ENCODE peak calls at places on chromosome 13, in nine cellular contexts. W is lower leg skin, H is astrocyte, J is uterus, R is neural progenitor cell, I is cardiac fibroblast, U is heart left ventricle, C is psoas muscle, T is lower lobe of right lung. S is an unnamed sample.

GRCh38 chr13:113545931-113546516 is 38.5 kb upstream of the TFDP1 start:
- DNase-seq in W (peak), H (no peak), J (no peak), R (no peak), I (no peak), U (no peak), C (no peak), T (peak), S (no peak)

GRCh38 chr13:81551036-81551435 is 1210.1 kb upstream of the SPRY2 start:
- DNase-seq in W (no peak), H (no peak), J (no peak), R (no peak), I (no peak), U (no peak), C (no peak), T (no peak), S (no peak)

GRCh38 chr13:23087884-23088283 is 92.9 kb upstream of the SGCG start:
- DNase-seq in W (no peak), H (no peak), J (no peak), R (peak), I (peak), U (no peak), C (no peak), T (no peak), S (peak)

GRCh38 chr13:99256709-99257108 is 1.5 kb downstream of the GPR18 start:
- DNase-seq in W (no peak), H (peak), J (no peak), R (no peak), I (peak), U (no peak), C (no peak), T (no peak), S (no peak)

GRCh38 chr13:45393941-45394570 is 24.1 kb downstream of the SLC25A30 start:
- DNase-seq in W (no peak), H (peak), J (no peak), R (peak), I (peak), U (peak), C (no peak), T (no peak), S (no peak)

GRCh38 chr13:59494560-59494970 is 669.2 kb downstream of the DIAPH3 start:
- DNase-seq in W (no peak), H (peak), J (no peak), R (no peak), I (peak), U (peak), C (no peak), T (no peak), S (no peak)

GRCh38 chr13:24215732-24216131 is 55.2 kb downstream of the SPATA13 start:
- DNase-seq in W (no peak), H (peak), J (peak), R (peak), I (peak), U (peak), C (no peak), T (no peak), S (no peak)

GRCh38 chr13:37869756-37870488 is at the start of gene TRPC4:
- DNase-seq in W (no peak), H (peak), J (peak), R (peak), I (peak), U (peak), C (peak), T (peak), S (peak)

GRCh38 chr13:105432408-105432807 is 1103.1 kb downstream of the EFNB2 start:
- DNase-seq in W (no peak), H (no peak), J (no peak), R (no peak), I (no peak), U (no peak), C (no peak), T (no peak), S (no peak)

GRCh38 chr13:51644649-51645048 is 60.4 kb downstream of the WDFY2 start:
- DNase-seq in W (no peak), H (peak), J (no peak), R (no peak), I (peak), U (no peak), C (no peak), T (no peak), S (no peak)

GRCh38 chr13:83197316-83197715 is 685.0 kb downstream of the SLITRK1 start:
- DNase-seq in W (no peak), H (no peak), J (no peak), R (no peak), I (no peak), U (no peak), C (no peak), T (no peak), S (no peak)

GRCh38 chr13:25267715-25268114 is 19.6 kb downstream of the MTMR6 start:
- DNase-seq in W (no peak), H (no peak), J (no peak), R (no peak), I (peak), U (no peak), C (no peak), T (no peak), S (no peak)

GRCh38 chr13:48412100-48412556 is 785 bp downstream of the LPAR6 start:
- DNase-seq in W (no peak), H (no peak), J (no peak), R (no peak), I (no peak), U (no peak), C (no peak), T (no peak), S (no peak)

GRCh38 chr13:84649853-84650252 is 767.6 kb upstream of the SLITRK1 start:
- DNase-seq in W (no peak), H (no peak), J (no peak), R (no peak), I (peak), U (peak), C (no peak), T (no peak), S (no peak)

GRCh38 chr13:44758595-44759221 is 182.6 kb upstream of the TSC22D1 start:
- DNase-seq in W (no peak), H (peak), J (no peak), R (no peak), I (peak), U (no peak), C (no peak), T (no peak), S (no peak)

GRCh38 chr13:107827840-107828549 is 387.3 kb downstream of the LIG4 start:
- DNase-seq in W (no peak), H (no peak), J (no peak), R (no peak), I (peak), U (no peak), C (no peak), T (no peak), S (no peak)

GRCh38 chr13:84400711-84401110 is 518.4 kb upstream of the SLITRK1 start:
- DNase-seq in W (no peak), H (peak), J (no peak), R (no peak), I (peak), U (no peak), C (no peak), T (no peak), S (no peak)

GRCh38 chr13:73833331-73834070 is 300.7 kb downstream of the KLF12 start:
- DNase-seq in W (no peak), H (peak), J (no peak), R (no peak), I (peak), U (no peak), C (no peak), T (no peak), S (no peak)

DNA sequence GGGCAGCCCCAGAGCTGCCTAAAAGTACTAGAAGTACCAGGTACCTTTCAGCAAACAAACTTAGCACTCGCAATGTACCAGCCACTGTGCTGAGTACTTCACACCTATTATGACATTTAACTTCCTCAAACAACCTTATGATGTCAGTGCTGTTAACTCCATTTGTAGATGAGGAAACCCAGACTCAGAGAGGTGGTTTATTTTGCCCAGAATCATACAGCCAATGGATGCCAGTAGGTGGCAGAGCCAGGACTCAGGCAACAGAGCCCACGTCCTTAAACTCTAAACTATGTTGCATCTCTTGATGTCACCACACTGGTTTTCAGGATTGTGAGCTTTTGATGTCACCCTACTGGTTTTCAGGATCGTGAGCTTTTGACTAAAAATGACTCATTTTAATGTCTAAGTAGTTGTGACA is 78.9 kb downstream of the FLT1 start:
- DNase-seq in W (no peak), H (no peak), J (no peak), R (no peak), I (no peak), U (no peak), C (no peak), T (no peak), S (no peak)
- TF ChIP-seq CTCF in W (no peak), H (no peak), J (no peak), R (no peak), I (no peak), U (no peak), C (no peak), T (no peak), S (no peak)

GRCh38 chr13:49443689-49444516 is at the start of the genes CAB39L and SETDB2:
- DNase-seq in W (peak), H (peak), J (peak), R (peak), I (peak), U (peak), C (peak), T (peak), S (peak)
- TF ChIP-seq CTCF in W (no peak), H (no peak), J (peak), R (peak), I (peak), U (no peak), C (peak), T (peak), S (peak)

DNA sequence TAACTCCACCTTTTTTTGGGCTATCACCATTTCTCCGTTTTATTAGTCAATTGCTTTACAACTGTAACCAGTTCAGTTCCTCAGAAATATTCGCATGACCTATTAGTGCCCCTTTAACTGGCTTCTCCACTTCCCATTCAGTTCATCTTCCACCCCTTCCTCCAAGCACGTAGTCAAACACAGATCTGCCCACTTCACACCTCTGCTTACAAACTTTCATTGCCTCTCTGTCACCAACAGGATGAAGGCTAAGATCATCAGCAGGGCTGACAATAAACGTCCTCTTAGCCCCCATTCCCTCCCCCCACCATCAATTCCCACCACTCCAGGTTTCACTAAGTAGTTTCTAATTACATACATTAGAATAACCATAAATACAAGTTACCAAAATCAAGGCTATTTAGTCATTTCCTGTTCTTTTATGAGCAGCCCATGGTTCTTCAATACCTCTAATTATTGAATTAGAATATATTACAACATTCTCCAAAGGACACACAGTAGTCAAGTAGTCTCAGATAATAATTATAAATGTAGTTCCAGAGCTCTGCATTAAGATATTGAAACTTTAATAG is 95.7 kb downstream of the SPRY2 start:
- DNase-seq in W (no peak), H (no peak), J (no peak), R (no peak), I (no peak), U (no peak), C (no peak), T (no peak), S (no peak)
- TF ChIP-seq CTCF in W (no peak), H (no peak), J (no peak), R (no peak), I (no peak), U (no peak), C (no peak), T (no peak), S (no peak)

GRCh38 chr13:93234459-93234858 is 7.9 kb downstream of the GPC6 start:
- DNase-seq in W (no peak), H (no peak), J (no peak), R (no peak), I (no peak), U (no peak), C (no peak), T (no peak), S (no peak)

GRCh38 chr13:93231867-93232266 is 5.3 kb downstream of the GPC6 start:
- DNase-seq in W (no peak), H (no peak), J (no peak), R (no peak), I (peak), U (no peak), C (no peak), T (no peak), S (no peak)

GRCh38 chr13:93230466-93230865 is 3.9 kb downstream of the GPC6 start:
- DNase-seq in W (no peak), H (peak), J (no peak), R (no peak), I (peak), U (no peak), C (no peak), T (no peak), S (no peak)

GRCh38 chr13:93235258-93236015 is 8.8 kb downstream of the GPC6 start:
- DNase-seq in W (no peak), H (peak), J (no peak), R (no peak), I (peak), U (no peak), C (no peak), T (no peak), S (no peak)

DNA sequence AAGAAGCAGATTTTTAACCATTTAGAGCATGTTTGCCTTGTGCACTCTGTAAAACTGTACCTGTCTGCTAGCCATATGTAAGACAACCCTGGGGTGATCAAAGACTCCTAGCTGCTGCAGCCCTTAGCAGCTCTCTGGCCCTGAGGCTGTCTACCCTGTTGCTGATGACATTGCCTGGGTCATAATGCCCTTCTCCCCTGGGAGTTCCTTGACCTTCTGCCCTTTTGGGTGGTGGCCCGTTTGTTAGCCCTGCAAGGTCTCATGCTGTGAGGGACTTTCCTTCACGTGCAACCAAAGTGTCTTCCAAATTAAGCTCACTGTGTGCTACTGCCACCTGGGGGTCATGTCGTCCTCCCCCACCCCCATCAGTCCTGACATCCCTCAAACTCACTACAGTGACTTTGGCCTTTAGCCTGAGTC is 7.4 kb downstream of the GPC6 start:
- DNase-seq in W (no peak), H (no peak), J (no peak), R (peak), I (no peak), U (no peak), C (no peak), T (no peak), S (no peak)
- TF ChIP-seq CTCF in W (no peak), H (no peak), J (no peak), R (peak), I (no peak), U (no peak), C (no peak), T (no peak), S (no peak)

DNA sequence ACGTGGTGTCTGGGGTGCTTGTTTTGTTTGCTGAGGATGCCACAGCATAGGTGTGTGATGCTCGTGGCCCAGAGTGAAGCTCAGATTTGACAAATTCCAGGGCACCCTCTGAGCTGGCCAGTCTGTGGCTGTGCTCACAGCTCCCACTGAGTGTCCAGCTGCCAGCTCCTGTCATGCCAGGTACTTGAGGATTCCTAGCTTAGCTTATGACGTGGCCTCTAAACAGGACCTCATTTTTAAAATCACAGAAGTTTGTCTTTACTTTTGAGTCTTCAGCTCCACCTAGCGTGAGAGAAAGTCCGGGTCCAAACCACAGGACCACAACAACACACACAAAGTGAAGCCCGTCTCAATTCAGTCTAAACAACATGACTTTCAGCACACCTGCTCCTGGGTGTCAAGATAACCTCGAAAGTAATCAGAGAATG is 117.3 kb downstream of the RAB20 start:
- DNase-seq in W (peak), H (peak), J (peak), R (no peak), I (peak), U (no peak), C (no peak), T (no peak), S (no peak)
- TF ChIP-seq CTCF in W (no peak), H (peak), J (peak), R (no peak), I (peak), U (peak), C (no peak), T (no peak), S (no peak)

GRCh38 chr13:49512578-49512977 is 16.8 kb downstream of the PHF11 start:
- DNase-seq in W (no peak), H (no peak), J (no peak), R (no peak), I (no peak), U (no peak), C (no peak), T (no peak), S (no peak)
- TF ChIP-seq CTCF in W (no peak), H (no peak), J (no peak), R (no peak), I (no peak), U (no peak), C (no peak), T (no peak), S (no peak)

S was measured in neural crest cell.